ENCODE peak calls at places on chromosomes 16 and 17, in five cellular contexts. K is neural progenitor cell, S is AG04449, B is endodermal cell, J is kidney epithelial cell. A is an unnamed sample.

GRCh38 chr17:522912-523311 is 170.3 kb upstream of the RPH3AL start:
- DNase-seq in K (peak), S (no peak), B (peak), J (no peak), A (no peak)

GRCh38 chr17:57044976-57045867 is 39.8 kb upstream of the AKAP1 start:
- DNase-seq in K (no peak), S (no peak), B (no peak), J (no peak), A (no peak)

GRCh38 chr16:67490330-67491096 is 7.2 kb upstream of the AGRP start:
- DNase-seq in K (no peak), S (no peak), B (no peak), J (no peak), A (no peak)

GRCh38 chr17:82937411-82938371 is 97.9 kb upstream of the ZNF750 start:
- DNase-seq in K (no peak), S (no peak), B (no peak), J (no peak), A (no peak)

GRCh38 chr17:73576556-73576955 is 67.7 kb downstream of the SDK2 start:
- DNase-seq in K (no peak), S (no peak), B (no peak), J (no peak), A (no peak)

GRCh38 chr16:25838724-25839186 is 147.0 kb downstream of the HS3ST4 start:
- DNase-seq in K (peak), S (peak), B (peak), J (peak), A (peak)

GRCh38 chr17:78411241-78411855 is 32.9 kb downstream of the PGS1 start:
- DNase-seq in K (no peak), S (no peak), B (no peak), J (no peak), A (no peak)

GRCh38 chr17:17180141-17180603 is 26.0 kb downstream of the PLD6 start:
- DNase-seq in K (no peak), S (no peak), B (no peak), J (no peak), A (no peak)

GRCh38 chr16:67086829-67087228 is 22.9 kb upstream of the PHAF1 start:
- DNase-seq in K (no peak), S (no peak), B (no peak), J (no peak), A (no peak)

GRCh38 chr17:30093463-30094147 is 23.0 kb upstream of the NSRP1 start:
- DNase-seq in K (peak), S (no peak), B (peak), J (no peak), A (no peak)

GRCh38 chr16:4895366-4895765 is 41.6 kb downstream of the PPL start:
- DNase-seq in K (no peak), S (no peak), B (no peak), J (no peak), A (no peak)

GRCh38 chr16:53433930-53434435 is 288 bp upstream of the RBL2 start:
- DNase-seq in K (no peak), S (no peak), B (no peak), J (no peak), A (no peak)

GRCh38 chr16:47043970-47044684 is 70.7 kb upstream of the DNAJA2 start:
- DNase-seq in K (no peak), S (no peak), B (no peak), J (no peak), A (no peak)

GRCh38 chr17:21004016-21004930 is 38.5 kb downstream of the USP22 start:
- DNase-seq in K (no peak), S (no peak), B (no peak), J (no peak), A (no peak)

GRCh38 chr17:61510991-61511390 is 58.8 kb downstream of the TBX4 start:
- DNase-seq in K (no peak), S (no peak), B (no peak), J (no peak), A (no peak)

GRCh38 chr17:38733315-38734234 is 3.4 kb downstream of the CISD3 start:
- DNase-seq in K (no peak), S (no peak), B (peak), J (no peak), A (no peak)

GRCh38 chr16:1981398-1981836 is at the start of gene NOXO1:
- DNase-seq in K (no peak), S (no peak), B (no peak), J (no peak), A (no peak)

GRCh38 chr17:51853857-51854256 is 304.7 kb downstream of the CA10 start:
- DNase-seq in K (no peak), S (no peak), B (no peak), J (peak), A (no peak)

GRCh38 chr16:13435415-13435814 is 484.5 kb upstream of the ERCC4 start:
- DNase-seq in K (no peak), S (no peak), B (no peak), J (no peak), A (no peak)

GRCh38 chr17:4199818-4200402 is 56.9 kb downstream of the CYB5D2 start:
- DNase-seq in K (peak), S (no peak), B (peak), J (no peak), A (no peak)

GRCh38 chr16:30096862-30097563 is 1.0 kb upstream of the YPEL3 start:
- DNase-seq in K (peak), S (no peak), B (peak), J (no peak), A (no peak)

GRCh38 chr16:56372938-56373337 is 52.4 kb downstream of the AMFR start:
- DNase-seq in K (no peak), S (no peak), B (no peak), J (no peak), A (no peak)

GRCh38 chr16:65125322-65125721 is 3.5 kb upstream of the CDH11 start:
- DNase-seq in K (no peak), S (no peak), B (no peak), J (no peak), A (no peak)

GRCh38 chr17:76260220-76260619 is 4.9 kb upstream of the UBALD2 start:
- DNase-seq in K (no peak), S (no peak), B (no peak), J (no peak), A (no peak)

GRCh38 chr17:29257756-29258155 is 11.1 kb downstream of the CRYBA1 start:
- DNase-seq in K (no peak), S (no peak), B (no peak), J (no peak), A (no peak)

GRCh38 chr17:72332367-72332766 is 211.5 kb downstream of the SOX9 start:
- DNase-seq in K (no peak), S (no peak), B (no peak), J (no peak), A (no peak)

GRCh38 chr17:59435238-59435637 is 103.8 kb downstream of the YPEL2 start:
- DNase-seq in K (no peak), S (no peak), B (no peak), J (peak), A (no peak)

GRCh38 chr17:67256075-67256732 is 11.2 kb upstream of the HELZ start:
- DNase-seq in K (no peak), S (no peak), B (no peak), J (no peak), A (no peak)

DNA sequence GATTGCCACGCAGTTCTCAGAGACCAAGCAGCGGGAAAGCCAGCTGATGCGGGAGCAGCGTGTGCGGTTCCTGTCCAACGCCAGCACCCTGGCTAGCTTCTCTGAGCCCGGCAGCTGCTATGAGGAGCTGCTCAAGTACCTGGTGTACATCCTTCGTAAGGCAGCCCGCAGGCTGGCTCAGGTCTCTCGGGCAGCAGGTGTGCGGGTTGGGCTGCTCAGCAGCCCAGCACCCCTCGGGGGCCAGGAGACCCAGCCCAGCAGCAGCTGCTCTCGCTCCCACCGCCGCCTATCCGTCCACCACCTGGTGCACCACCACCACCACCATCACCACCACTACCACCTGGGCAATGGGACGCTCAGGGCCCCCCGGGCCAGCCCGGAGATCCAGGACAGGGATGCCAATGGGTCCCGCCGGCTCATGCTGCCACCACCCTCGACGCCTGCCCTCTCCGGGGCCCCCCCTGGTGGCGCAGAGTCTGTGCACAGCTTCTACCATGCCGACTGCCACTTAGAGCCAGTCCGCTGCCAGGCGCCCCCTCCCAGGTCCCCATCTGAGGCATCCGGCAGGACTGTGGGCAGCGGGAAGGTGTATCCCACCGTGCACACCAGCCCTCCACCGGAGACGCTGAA is 15.2 kb downstream of the CACNA1G start:
- DNase-seq in K (no peak), S (no peak), B (no peak), J (no peak), A (no peak)
- TF ChIP-seq CTCF in K (no peak), S (no peak), B (peak), J (no peak), A (no peak)

GRCh38 chr16:85329059-85329812 is 217.0 kb upstream of the CIBAR2 start:
- DNase-seq in K (peak), S (no peak), B (peak), J (no peak), A (no peak)

GRCh38 chr16:85326113-85326793 is 214.0 kb upstream of the CIBAR2 start:
- DNase-seq in K (no peak), S (no peak), B (no peak), J (no peak), A (no peak)

GRCh38 chr16:85328665-85329058 is 216.4 kb upstream of the CIBAR2 start:
- DNase-seq in K (peak), S (no peak), B (peak), J (no peak), A (no peak)

GRCh38 chr16:85326794-85327181 is 214.5 kb upstream of the CIBAR2 start:
- DNase-seq in K (no peak), S (no peak), B (peak), J (no peak), A (no peak)

GRCh38 chr16:85327731-85328664 is 215.7 kb upstream of the CIBAR2 start:
- DNase-seq in K (peak), S (no peak), B (peak), J (no peak), A (no peak)
- H3K4me3 ChIP-seq in K (peak), S (no peak), B (peak), J (no peak), A (no peak)

DNA sequence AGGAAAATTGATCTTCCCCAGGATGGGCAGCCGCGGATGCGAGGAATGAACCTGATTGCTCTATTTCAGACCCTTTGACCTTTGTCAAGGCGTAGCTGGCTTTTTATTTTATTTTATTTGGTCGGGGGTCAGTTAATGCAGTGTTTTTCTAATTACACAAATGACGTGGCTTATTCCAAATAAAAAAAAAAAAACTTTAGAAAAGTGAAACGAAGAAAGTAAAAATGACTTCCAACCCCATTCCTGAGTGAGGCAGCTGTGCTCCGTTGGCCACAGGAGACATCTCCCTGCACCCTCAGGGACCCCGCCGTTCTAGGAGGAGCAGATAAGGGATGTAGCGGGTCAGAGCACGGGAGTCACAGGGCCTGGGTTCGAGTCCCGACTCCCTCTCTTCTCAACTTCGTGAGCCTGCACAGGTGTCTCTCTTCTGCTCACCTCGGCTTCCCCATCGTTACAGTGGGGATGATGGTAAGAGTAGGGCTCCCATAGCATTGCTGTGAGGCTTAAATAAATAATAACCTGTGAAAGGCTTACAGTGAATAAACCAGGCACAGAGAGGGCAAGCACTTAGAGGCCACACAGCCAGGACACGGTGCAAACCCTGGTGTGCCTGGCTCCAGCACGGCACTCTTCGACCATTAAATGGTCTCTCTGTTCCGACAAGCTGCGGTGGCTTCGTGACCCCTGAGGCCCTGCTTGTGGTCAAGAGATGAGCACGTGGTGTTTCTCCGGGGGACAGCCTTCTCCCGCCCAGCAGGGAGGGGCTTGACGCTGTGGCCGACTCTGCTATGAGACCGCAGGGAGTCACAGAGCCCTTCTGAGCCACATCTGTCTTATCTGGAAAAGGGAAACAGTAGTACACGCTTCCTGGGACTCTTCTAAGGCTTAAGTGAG is 10.2 kb downstream of the FOXF1 start:
- DNase-seq in K (no peak), S (no peak), B (no peak), J (no peak), A (no peak)
- TF ChIP-seq CTCF in K (no peak), S (no peak), B (no peak), J (no peak), A (no peak)

DNA sequence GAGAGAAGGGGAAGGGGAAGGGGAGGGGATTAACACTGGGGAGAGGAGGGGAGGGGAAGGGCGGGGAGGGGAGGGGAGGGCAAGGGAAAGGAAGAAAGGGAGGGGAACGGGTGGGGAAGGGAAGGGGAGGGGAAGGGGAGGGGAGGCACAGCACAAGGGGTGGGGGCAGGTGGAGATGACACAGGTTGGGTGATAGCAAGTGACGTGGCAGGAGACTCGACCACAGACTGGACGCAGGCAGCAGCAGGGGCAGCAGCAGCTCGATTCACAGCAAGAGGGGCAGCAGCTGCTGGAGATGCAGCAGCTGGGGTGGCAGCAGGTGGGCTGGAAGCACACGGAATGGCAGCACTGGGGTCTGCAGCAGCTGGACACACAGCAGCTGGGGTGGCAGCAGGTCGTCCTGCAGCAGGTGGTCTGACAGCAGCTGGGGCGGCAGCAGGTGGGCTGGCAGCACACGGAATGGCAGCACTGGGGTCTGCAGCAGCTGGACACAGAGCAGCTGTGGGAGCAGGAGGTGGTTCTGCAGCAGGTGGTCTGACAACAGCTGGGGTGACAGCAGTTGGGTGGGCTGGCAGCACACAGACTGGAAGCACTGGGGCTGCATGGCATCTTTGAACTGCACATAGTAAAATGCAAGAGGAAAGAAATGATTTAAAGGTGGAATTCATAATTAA is at the start of gene KRTAP4-16:
- DNase-seq in K (peak), S (no peak), B (no peak), J (no peak), A (no peak)
- H3K4me3 ChIP-seq in K (no peak), S (peak), B (no peak), J (no peak), A (no peak)

GRCh38 chr16:70267516-70267915 is 15.8 kb upstream of the EXOSC6 start:
- DNase-seq in K (peak), S (no peak), B (peak), J (no peak), A (no peak)
- TF ChIP-seq CTCF in K (peak), S (peak), B (peak), J (peak), A (peak)

GRCh38 chr17:7016406-7016805 is 4.0 kb downstream of the RNASEK start:
- DNase-seq in K (no peak), S (no peak), B (peak), J (no peak), A (no peak)
- H3K4me3 ChIP-seq in K (no peak), S (no peak), B (no peak), J (no peak), A (no peak)

GRCh38 chr16:21610006-21610544 is 10.7 kb downstream of the METTL9 start:
- DNase-seq in K (no peak), S (no peak), B (no peak), J (no peak), A (no peak)
- TF ChIP-seq CTCF in K (no peak), S (no peak), B (no peak), J (no peak), A (no peak)

A was measured in BJ.